ENCODE peak calls at places on chromosomes 11 and 22, in five cellular contexts. I is GM23338, V is MM.1S, G is PC-3, W is neural progenitor cell. B is an unnamed sample.

GRCh38 chr11:130771708-130772107 is 144.6 kb downstream of the SNX19 start:
- DNase-seq in I (no peak), V (no peak), G (no peak), W (no peak), B (no peak)

GRCh38 chr22:45977551-45978274 is 751 bp upstream of the WNT7B start:
- DNase-seq in I (peak), V (no peak), G (peak), W (peak), B (no peak)

GRCh38 chr11:11113676-11114075 is 239.4 kb downstream of the CSNK2A3 start:
- DNase-seq in I (no peak), V (no peak), G (no peak), W (no peak), B (no peak)

GRCh38 chr22:25282346-25282670 is 62.9 kb downstream of the CRYBB2 start:
- DNase-seq in I (peak), V (no peak), G (no peak), W (no peak), B (no peak)

GRCh38 chr22:21961886-21962654 is 9.4 kb upstream of the PPM1F start:
- DNase-seq in I (no peak), V (no peak), G (peak), W (no peak), B (no peak)

GRCh38 chr11:132549571-132549970 is 982.7 kb downstream of the OPCML start:
- DNase-seq in I (no peak), V (no peak), G (no peak), W (no peak), B (no peak)

GRCh38 chr22:19576460-19577421 is 52.5 kb upstream of the CLDN5 start:
- DNase-seq in I (peak), V (no peak), G (peak), W (peak), B (peak)

GRCh38 chr11:15969281-15969680 is 387.1 kb downstream of the SOX6 start:
- DNase-seq in I (no peak), V (peak), G (peak), W (no peak), B (peak)

GRCh38 chr11:107301886-107302285 is 155.7 kb downstream of the CWF19L2 start:
- DNase-seq in I (peak), V (no peak), G (peak), W (no peak), B (no peak)

GRCh38 chr11:123560001-123560400 is 94.4 kb downstream of the SCN3B start:
- DNase-seq in I (peak), V (no peak), G (no peak), W (peak), B (peak)

GRCh38 chr11:67301951-67302516 is 1.3 kb upstream of the SSH3 start:
- DNase-seq in I (peak), V (no peak), G (peak), W (peak), B (peak)

GRCh38 chr11:83122766-83123165 is 34.2 kb upstream of the PCF11 start:
- DNase-seq in I (no peak), V (no peak), G (no peak), W (no peak), B (no peak)

GRCh38 chr11:32829680-32830412 is at the start of gene PRRG4:
- DNase-seq in I (peak), V (peak), G (peak), W (peak), B (peak)

GRCh38 chr11:81987829-81988472 is 745.7 kb downstream of the FAM181B start:
- DNase-seq in I (no peak), V (no peak), G (no peak), W (no peak), B (peak)

GRCh38 chr11:105923814-105924213 is 98.2 kb downstream of the MSANTD4 start:
- DNase-seq in I (no peak), V (no peak), G (peak), W (no peak), B (no peak)

GRCh38 chr11:8289426-8290047 is 25.9 kb upstream of the LMO1 start:
- DNase-seq in I (no peak), V (no peak), G (no peak), W (peak), B (no peak)

GRCh38 chr22:42553475-42554361 is at the start of gene SERHL2:
- DNase-seq in I (peak), V (no peak), G (peak), W (peak), B (peak)

GRCh38 chr11:86063536-86063935 is 5.3 kb downstream of the PICALM start:
- DNase-seq in I (no peak), V (no peak), G (peak), W (no peak), B (no peak)

GRCh38 chr11:64893194-64894069 is 15.0 kb upstream of the EHD1 start:
- DNase-seq in I (no peak), V (no peak), G (no peak), W (no peak), B (peak)

GRCh38 chr11:30481385-30481784 is 104.8 kb downstream of the MPPED2 start:
- DNase-seq in I (peak), V (no peak), G (no peak), W (peak), B (no peak)

GRCh38 chr22:34855471-34855870 is 210.5 kb upstream of the ISX start:
- DNase-seq in I (no peak), V (no peak), G (no peak), W (no peak), B (no peak)

GRCh38 chr22:38906024-38906423 is 34.0 kb upstream of the CBX6 start:
- DNase-seq in I (no peak), V (no peak), G (no peak), W (no peak), B (no peak)

GRCh38 chr22:28989912-28990311 is 71.7 kb downstream of the C22orf31 start:
- DNase-seq in I (no peak), V (no peak), G (no peak), W (no peak), B (no peak)

GRCh38 chr11:13120691-13121090 is 111.6 kb downstream of the RASSF10 start:
- DNase-seq in I (no peak), V (no peak), G (peak), W (no peak), B (no peak)

GRCh38 chr22:49601614-49602321 is 225.9 kb downstream of the BRD1 start:
- DNase-seq in I (no peak), V (no peak), G (no peak), W (no peak), B (no peak)

GRCh38 chr11:72524711-72525110 is 90.4 kb upstream of the CLPB start:
- DNase-seq in I (no peak), V (no peak), G (peak), W (no peak), B (no peak)

GRCh38 chr11:43486141-43486540 is 127.4 kb downstream of the TTC17 start:
- DNase-seq in I (no peak), V (no peak), G (peak), W (no peak), B (no peak)

GRCh38 chr11:80330302-80330701 is 889.5 kb upstream of the TENM4 start:
- DNase-seq in I (no peak), V (no peak), G (peak), W (no peak), B (peak)

GRCh38 chr11:1541474-1542204 is 30.4 kb downstream of the DUSP8 start:
- DNase-seq in I (no peak), V (no peak), G (no peak), W (peak), B (no peak)

GRCh38 chr11:16095756-16096155 is 260.6 kb downstream of the SOX6 start:
- DNase-seq in I (no peak), V (no peak), G (no peak), W (no peak), B (no peak)

GRCh38 chr11:121163658-121164308 is 62.7 kb downstream of the TECTA start:
- DNase-seq in I (no peak), V (no peak), G (peak), W (no peak), B (no peak)

GRCh38 chr11:9267680-9268079 is 2.5 kb upstream of the DENND5A start:
- DNase-seq in I (peak), V (no peak), G (no peak), W (no peak), B (no peak)

GRCh38 chr11:46114961-46115360 is 6.3 kb downstream of the PHF21A start:
- DNase-seq in I (no peak), V (no peak), G (no peak), W (no peak), B (no peak)

GRCh38 chr22:49838771-49839717 is 11.4 kb upstream of the BRD1 start:
- DNase-seq in I (peak), V (no peak), G (no peak), W (peak), B (no peak)

GRCh38 chr11:2804189-2804588 is 81.4 kb downstream of the CDKN1C start:
- DNase-seq in I (no peak), V (no peak), G (no peak), W (no peak), B (no peak)

GRCh38 chr11:11366793-11367192 is 13.7 kb upstream of the CSNK2A3 start:
- DNase-seq in I (no peak), V (no peak), G (peak), W (no peak), B (no peak)

GRCh38 chr11:27473017-27473406 is 422 bp upstream of the LGR4 start:
- DNase-seq in I (no peak), V (no peak), G (peak), W (no peak), B (peak)

GRCh38 chr11:29051935-29052334 is 943.7 kb downstream of the METTL15 start:
- DNase-seq in I (no peak), V (no peak), G (peak), W (no peak), B (no peak)

GRCh38 chr11:76151561-76152085 is 54.7 kb downstream of the WNT11 start:
- DNase-seq in I (no peak), V (no peak), G (no peak), W (no peak), B (no peak)

GRCh38 chr11:76152741-76153608 is 53.3 kb downstream of the WNT11 start:
- DNase-seq in I (no peak), V (no peak), G (no peak), W (peak), B (no peak)

GRCh38 chr11:76150141-76150540 is 56.2 kb downstream of the WNT11 start:
- DNase-seq in I (no peak), V (no peak), G (no peak), W (no peak), B (no peak)

GRCh38 chr11:76153609-76153949 is 52.7 kb downstream of the WNT11 start:
- DNase-seq in I (no peak), V (no peak), G (peak), W (no peak), B (no peak)

GRCh38 chr11:76152086-76152658 is 54.1 kb downstream of the WNT11 start:
- DNase-seq in I (peak), V (peak), G (peak), W (peak), B (peak)
- TF ChIP-seq EZH2 in I (no peak), V (no peak), G (no peak), W (peak), B (no peak)

DNA sequence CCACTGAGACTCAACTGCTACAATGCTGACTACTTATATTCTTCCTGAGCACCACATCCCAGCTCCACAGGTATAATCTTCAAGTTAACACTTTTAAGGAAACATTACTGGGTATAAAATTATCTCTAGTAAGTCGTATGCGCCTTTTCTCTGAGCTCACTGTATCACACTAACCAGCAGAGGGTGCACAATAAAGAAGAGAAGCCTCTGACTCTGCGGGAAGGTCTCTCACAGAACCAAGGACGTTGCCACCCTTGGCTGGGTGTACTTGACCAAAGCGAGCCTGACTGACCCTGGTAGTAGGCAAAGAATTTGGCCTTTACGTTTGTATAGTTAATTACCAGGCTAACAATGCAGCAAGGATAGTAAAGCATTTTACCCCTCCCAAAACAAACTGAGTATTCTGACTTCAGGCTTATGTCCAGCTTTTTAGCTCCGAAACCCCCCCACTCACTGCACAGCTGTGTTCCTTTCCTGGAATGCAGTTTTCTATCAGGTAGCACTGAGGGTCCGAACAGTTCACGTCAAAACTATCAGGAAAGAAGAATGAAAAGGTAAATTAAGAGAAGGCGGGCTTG is at the start of gene BTBD18:
- DNase-seq in I (peak), V (no peak), G (peak), W (peak), B (peak)
- TF ChIP-seq EZH2phosphoT487 in I (no peak), V (no peak), G (no peak), W (no peak), B (no peak)

GRCh38 chr11:61552108-61552635 is 28.7 kb downstream of the SYT7 start:
- DNase-seq in I (no peak), V (no peak), G (no peak), W (no peak), B (no peak)
- TF ChIP-seq CTCF in I (no peak), V (no peak), G (no peak), W (no peak), B (no peak)

GRCh38 chr22:30694638-30695350 is at the start of gene OSBP2:
- DNase-seq in I (peak), V (peak), G (peak), W (peak), B (peak)
- TF ChIP-seq EZH2 in I (peak), V (no peak), G (no peak), W (peak), B (no peak)

GRCh38 chr11:113389288-113389687 is 1.7 kb downstream of the ANKK1 start:
- DNase-seq in I (no peak), V (no peak), G (no peak), W (peak), B (no peak)
- TF ChIP-seq EZH2phosphoT487 in I (no peak), V (no peak), G (no peak), W (peak), B (no peak)

GRCh38 chr11:102926946-102927623 is 28.4 kb downstream of the MMP13 start:
- DNase-seq in I (no peak), V (no peak), G (no peak), W (no peak), B (no peak)
- TF ChIP-seq CTCF in I (no peak), V (no peak), G (no peak), W (no peak), B (no peak)

B was measured in hepatocyte.